ENCODE peak calls at places on chromosomes 13 and 19, in four cellular contexts. S is GM12878, N is IMR-90, A is A549. U is an unnamed sample.

GRCh38 chr19:45250832-45251451 is at the start of gene MARK4:
- DNase-seq in S (no peak), N (peak), A (peak), U (peak)

GRCh38 chr13:79307866-79308298 is 98.2 kb downstream of the RBM26 start:
- DNase-seq in S (no peak), N (peak), A (peak), U (no peak)

GRCh38 chr19:53308339-53308811 is 25.2 kb upstream of the ZNF845 start:
- DNase-seq in S (no peak), N (no peak), A (no peak), U (peak)

GRCh38 chr13:32314968-32315254 is 252 bp downstream of the ZAR1L start:
- DNase-seq in S (no peak), N (peak), A (peak), U (peak)

GRCh38 chr13:32311188-32311897 is 3.8 kb downstream of the ZAR1L start:
- DNase-seq in S (no peak), N (no peak), A (no peak), U (no peak)

GRCh38 chr19:1862424-1863307 is 713 bp downstream of the KLF16 start:
- DNase-seq in S (no peak), N (no peak), A (peak), U (peak)

GRCh38 chr13:77511552-77511951 is 24.0 kb upstream of the SCEL start:
- DNase-seq in S (no peak), N (no peak), A (peak), U (no peak)

GRCh38 chr19:1243768-1244692 is 2.5 kb downstream of the ATP5F1D start:
- DNase-seq in S (no peak), N (peak), A (peak), U (peak)

GRCh38 chr19:50835103-50835784 is 1.9 kb upstream of the KLK15 start:
- DNase-seq in S (no peak), N (no peak), A (no peak), U (no peak)

GRCh38 chr19:50266041-50266440 is 62.6 kb downstream of the MYH14 start:
- DNase-seq in S (no peak), N (no peak), A (no peak), U (no peak)

GRCh38 chr19:35555301-35556005 is 8.0 kb downstream of the ATP4A start:
- DNase-seq in S (no peak), N (peak), A (peak), U (peak)
- TF ChIP-seq SMC3 in S (no peak), N (peak), A (peak), U (peak)

GRCh38 chr19:39032164-39032918 is at the start of gene FBXO27:
- DNase-seq in S (no peak), N (no peak), A (peak), U (peak)

GRCh38 chr19:39037194-39037593 is 4.8 kb upstream of the FBXO27 start:
- DNase-seq in S (no peak), N (no peak), A (no peak), U (no peak)

DNA sequence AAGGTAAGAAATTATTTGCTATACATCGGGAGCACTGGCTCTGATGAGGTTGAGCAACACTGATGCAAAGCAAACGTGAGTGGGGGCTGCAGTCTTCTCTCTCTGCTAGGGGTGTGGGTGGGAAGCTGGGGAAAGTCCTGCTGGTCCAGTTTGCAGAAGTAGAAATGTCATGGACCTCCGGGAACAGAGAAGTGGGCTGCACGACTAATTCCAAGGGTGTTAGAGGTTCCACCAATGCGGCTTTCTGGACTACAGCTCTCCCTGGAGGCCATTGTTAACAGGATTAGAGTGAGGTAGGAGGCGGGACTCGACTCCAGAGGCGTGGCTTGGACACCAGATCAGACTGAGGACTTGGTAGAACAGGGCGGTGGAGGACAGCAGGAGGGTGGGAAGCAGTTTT is 5.7 kb upstream of the FBXO27 start:
- DNase-seq in S (no peak), N (peak), A (peak), U (peak)
- TF ChIP-seq ELK1 in S (no peak), N (no peak), A (no peak), U (no peak)

DNA sequence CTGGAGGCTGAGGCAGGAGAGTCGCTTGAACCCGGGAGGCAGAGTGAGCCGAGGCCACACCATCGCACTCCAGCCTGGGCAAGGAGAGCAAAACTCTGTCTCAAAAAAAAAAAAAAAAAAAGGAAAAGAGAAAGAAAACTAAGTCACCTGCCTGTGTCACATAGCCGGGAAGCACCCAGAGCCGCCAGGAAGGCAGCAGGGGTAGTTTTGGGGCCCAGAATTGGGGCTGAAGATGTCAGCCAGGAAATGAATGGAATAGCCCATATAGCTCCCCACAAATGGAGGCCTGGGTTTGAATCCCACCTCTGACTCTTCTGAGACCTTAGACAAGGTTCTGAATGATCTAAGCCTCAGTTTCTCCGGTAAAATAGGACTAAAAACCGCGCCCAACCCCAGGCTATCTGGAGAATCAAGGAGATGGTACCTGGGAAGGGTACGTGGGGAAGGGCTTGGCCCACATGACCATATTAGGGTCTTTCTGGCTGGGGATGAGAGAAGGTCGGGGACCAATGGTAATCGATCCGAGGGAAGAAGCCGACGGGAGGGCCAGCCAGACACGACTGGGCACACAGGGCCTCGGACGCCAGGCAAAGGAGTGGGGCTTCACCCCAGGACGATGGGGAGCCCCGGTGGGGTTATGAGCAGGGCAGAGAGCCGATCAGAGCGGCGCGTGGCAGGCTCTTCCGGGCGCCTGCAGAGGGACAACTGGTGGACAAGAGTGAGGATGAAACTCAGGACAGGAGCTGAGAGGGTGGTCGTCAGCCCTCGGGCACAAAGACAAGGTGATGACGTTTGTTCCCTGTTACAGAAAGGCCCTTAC is 14.4 kb downstream of the CCDC124 start:
- DNase-seq in S (no peak), N (no peak), A (peak), U (no peak)
- TF ChIP-seq SMC3 in S (no peak), N (no peak), A (no peak), U (no peak)

GRCh38 chr19:46493236-46494114 is 2.2 kb downstream of the PNMA8B start:
- DNase-seq in S (no peak), N (no peak), A (no peak), U (no peak)
- TF ChIP-seq ELK1 in S (no peak), N (no peak), A (no peak), U (no peak)

GRCh38 chr19:7944177-7944761 is 803 bp upstream of the TIMM44 start:
- DNase-seq in S (peak), N (peak), A (peak), U (peak)
- TF ChIP-seq SMC3 in S (peak), N (peak), A (peak), U (peak)

GRCh38 chr13:114146173-114146572 is 13.8 kb upstream of the RASA3 start:
- DNase-seq in S (no peak), N (no peak), A (no peak), U (no peak)
- TF ChIP-seq ELK1 in S (no peak), N (no peak), A (no peak), U (no peak)

DNA sequence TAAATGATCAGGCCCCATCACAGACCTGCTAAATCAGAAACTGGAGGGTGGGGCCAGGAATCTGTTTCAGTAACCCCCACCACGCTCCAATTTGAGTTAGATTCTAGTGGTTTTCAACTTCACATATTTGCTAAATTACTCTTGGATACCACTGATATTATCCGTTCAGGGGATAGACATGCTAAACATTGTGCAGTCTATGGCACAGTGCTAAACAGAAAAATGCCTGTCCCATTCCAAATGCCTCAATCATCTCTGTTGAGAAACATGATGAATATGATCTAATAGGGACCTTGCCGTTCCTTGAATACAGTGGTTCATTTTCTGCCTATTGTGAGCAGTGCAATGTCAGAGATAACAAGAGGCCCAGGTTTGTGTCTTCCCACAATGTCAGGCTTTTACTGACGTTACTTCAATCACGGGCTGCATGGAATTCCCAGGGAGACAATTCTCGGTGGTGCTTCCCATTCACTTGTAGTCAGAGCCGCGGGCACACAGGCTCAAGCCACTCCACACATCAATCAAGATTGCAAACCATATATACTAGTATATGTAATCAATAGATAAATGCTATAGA is 52.7 kb downstream of the MYO16 start:
- DNase-seq in S (no peak), N (peak), A (no peak), U (no peak)
- TF ChIP-seq SMC3 in S (no peak), N (no peak), A (no peak), U (no peak)

GRCh38 chr19:4343845-4344713 is 717 bp downstream of the MPND start:
- DNase-seq in S (no peak), N (no peak), A (no peak), U (no peak)
- TF ChIP-seq ELK1 in S (no peak), N (no peak), A (no peak), U (no peak)

DNA sequence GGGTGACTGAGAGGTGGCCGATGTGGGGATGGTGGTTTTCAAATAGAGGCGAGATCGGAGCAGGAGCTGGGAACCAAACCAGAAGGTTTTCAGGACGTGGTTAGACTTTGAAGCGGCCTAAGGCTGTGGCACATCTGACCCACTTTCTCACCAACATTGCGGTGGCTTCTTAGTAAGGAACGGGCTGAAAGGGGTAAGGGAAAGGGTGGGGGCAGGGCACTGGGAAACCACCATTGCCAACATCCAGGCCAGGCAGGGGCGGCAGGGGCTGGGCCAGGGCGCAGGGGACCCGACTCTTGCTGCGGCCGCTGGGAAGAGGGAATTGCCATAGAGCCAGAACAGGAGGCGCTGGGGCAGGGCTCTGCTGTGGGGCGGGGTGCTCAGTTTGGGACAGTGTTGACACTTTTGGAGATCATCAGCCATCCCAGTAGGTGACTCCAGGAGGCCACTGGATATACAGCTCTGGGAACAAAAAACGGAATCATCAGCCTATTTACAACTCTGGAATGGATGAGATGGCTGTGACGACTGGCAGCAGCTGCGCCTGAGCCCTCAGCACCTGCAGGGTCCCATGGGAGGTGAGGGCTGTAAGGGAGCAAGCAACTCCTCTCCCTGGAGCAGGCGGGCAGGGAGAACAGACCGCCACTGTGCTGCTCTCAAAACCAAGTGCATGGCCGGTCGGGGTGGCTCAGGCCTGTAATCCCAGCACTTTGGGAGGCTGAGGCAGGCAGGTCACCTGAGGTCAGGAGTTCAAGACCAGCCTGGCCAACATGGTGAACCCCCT is 52.2 kb downstream of the IRS2 start:
- DNase-seq in S (no peak), N (no peak), A (no peak), U (no peak)
- TF ChIP-seq SMC3 in S (no peak), N (no peak), A (no peak), U (no peak)

DNA sequence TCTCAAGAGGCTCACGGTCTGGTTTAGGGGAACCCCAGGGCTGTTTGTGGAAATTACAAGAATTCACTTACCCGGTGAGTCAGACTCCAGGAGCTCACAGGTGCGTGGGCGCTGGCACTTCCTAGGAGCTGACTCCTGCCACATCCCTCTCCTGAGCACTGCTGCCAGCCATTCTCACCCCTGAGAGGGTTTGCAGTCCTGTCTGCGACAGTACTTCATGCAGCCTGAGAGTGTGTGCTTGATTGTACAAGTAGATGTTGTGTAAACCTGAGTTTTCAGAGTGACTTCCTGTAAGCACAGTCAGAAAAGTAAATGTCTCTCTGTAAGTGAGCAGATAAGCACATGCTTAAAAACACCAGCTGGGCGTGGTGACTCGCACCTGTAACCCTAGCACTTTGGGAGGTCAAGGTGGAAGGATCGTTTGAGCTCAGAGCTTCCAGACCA is 8.1 kb downstream of the MRPL4 start:
- DNase-seq in S (no peak), N (no peak), A (no peak), U (peak)
- TF ChIP-seq ELK1 in S (no peak), N (no peak), A (no peak), U (no peak)

U was measured in K562.